ENCODE peak calls at places on chromosomes 7 and 10, in nine cellular contexts. E is naive B cell; Y is fibroblast of lung; X is activated CD8-positive, alpha-beta memory T cell treated with anti-CD3 and anti-CD28 coated beads for 24 hours; J is Calu3; S is HuH-7; Z is ovary; L is COR-L47; W is cardiac fibroblast. P is an unnamed sample.

GRCh38 chr10:3372284-3372683 is 199.7 kb upstream of the PITRM1 start:
- DNase-seq in L (no peak), Z (no peak), E (no peak), Y (peak; percentile 57), W (peak; percentile 32), J (no peak), X (no peak), S (no peak), P (no peak)

GRCh38 chr7:16619979-16620408 is 25.6 kb downstream of the ANKMY2 start:
- DNase-seq in J (no peak), L (no peak), X (no peak), Z (no peak), W (peak; percentile 46), E (no peak), S (no peak), Y (peak; percentile 45), P (no peak)

GRCh38 chr7:95950698-95951097 is 178.3 kb downstream of the DYNC1I1 start:
- DNase-seq in Z (no peak), W (peak; percentile 45), J (no peak), L (no peak), S (no peak), Y (no peak), E (no peak), X (no peak), P (no peak)

GRCh38 chr10:13351340-13351915 is 3.3 kb upstream of the SEPHS1 start:
- DNase-seq in L (no peak), X (no peak), S (no peak), J (no peak), E (peak; percentile 30), W (no peak), Y (no peak), Z (no peak), P (no peak)

GRCh38 chr10:132701846-132702190 is 84.1 kb downstream of the NKX6-2 start:
- DNase-seq in Z (no peak), Y (no peak), J (no peak), L (no peak), E (no peak), S (no peak), X (no peak), W (no peak), P (no peak)

GRCh38 chr7:156998988-156999610 is 11.4 kb downstream of the MNX1 start:
- DNase-seq in E (no peak), L (no peak), Y (no peak), Z (no peak), W (no peak), S (peak; percentile 32), X (peak; percentile 51), J (no peak), P (no peak)

GRCh38 chr10:61592581-61592980 is 70.1 kb upstream of the CABCOCO1 start:
- DNase-seq in X (no peak), Z (no peak), W (peak; percentile 42), E (no peak), Y (no peak), J (peak; percentile 26), L (no peak), S (peak; percentile 5), P (peak; percentile 26)

GRCh38 chr10:34766256-34766580 is 48.9 kb downstream of the PARD3 start:
- DNase-seq in Y (peak; percentile 47), E (no peak), L (no peak), X (no peak), S (no peak), J (no peak), Z (no peak), W (no peak), P (no peak)

GRCh38 chr7:109235316-109235715 is 665.6 kb downstream of the DNAJB9 start:
- DNase-seq in L (no peak), Z (no peak), S (no peak), Y (no peak), W (no peak), X (no peak), E (no peak), J (no peak), P (no peak)

GRCh38 chr10:116151076-116151475 is 121.9 kb downstream of the GFRA1 start:
- DNase-seq in J (no peak), Y (peak; percentile 10), W (no peak), E (no peak), L (no peak), Z (no peak), X (no peak), S (no peak), P (no peak)

GRCh38 chr10:113520606-113521481 is 32.0 kb upstream of the HABP2 start:
- DNase-seq in W (peak; percentile 76), S (peak; percentile 56), L (peak; percentile 48), E (no peak), Y (peak; percentile 64), X (peak; percentile 56), J (peak; percentile 54), Z (peak; percentile 65), P (peak; percentile 85)

GRCh38 chr7:139471740-139472353 is 11.6 kb downstream of the KLRG2 start:
- DNase-seq in Y (peak; percentile 63), L (no peak), J (no peak), X (no peak), W (peak; percentile 56), E (no peak), S (peak; percentile 25), Z (no peak), P (no peak)

GRCh38 chr7:6260291-6261183 is 11.9 kb downstream of the CYTH3 start:
- DNase-seq in Y (peak; percentile 75), W (peak; percentile 71), Z (peak; percentile 12), L (no peak), J (no peak), X (no peak), S (no peak), E (no peak), P (no peak)

GRCh38 chr7:147279951-147280350 is 1163.3 kb downstream of the CNTNAP2 start:
- DNase-seq in L (peak; percentile 59), W (no peak), X (no peak), Z (no peak), E (no peak), J (no peak), S (no peak), Y (no peak), P (no peak)

GRCh38 chr7:15685358-15686181 is 913 bp downstream of the MEOX2 start:
- DNase-seq in J (peak; percentile 71), S (peak; percentile 39), L (peak; percentile 57), E (no peak), X (no peak), Y (peak; percentile 11), W (peak; percentile 80), Z (peak; percentile 58), P (no peak)

GRCh38 chr7:65325793-65326432 is 47.7 kb upstream of the ZNF92 start:
- DNase-seq in S (no peak), Y (peak; percentile 10), J (no peak), X (no peak), Z (no peak), E (no peak), W (no peak), L (no peak), P (no peak)

GRCh38 chr10:14062528-14063260 is 268.0 kb downstream of the FRMD4A start:
- DNase-seq in Z (no peak), W (peak; percentile 25), L (no peak), S (no peak), E (no peak), J (no peak), Y (peak; percentile 91), X (no peak), P (no peak)

GRCh38 chr7:46146454-46147255 is 225.6 kb upstream of the IGFBP3 start:
- DNase-seq in Z (no peak), E (no peak), S (no peak), Y (peak; percentile 82), W (peak; percentile 70), X (no peak), L (no peak), J (no peak), P (peak; percentile 17)

GRCh38 chr10:36634916-36635315 is 490.5 kb upstream of the ANKRD30A start:
- DNase-seq in L (no peak), W (peak; percentile 76), Z (no peak), E (no peak), J (no peak), X (no peak), S (no peak), Y (peak; percentile 86), P (no peak)

GRCh38 chr7:49778731-49779270 is 5.4 kb downstream of the VWC2 start:
- DNase-seq in W (no peak), Z (no peak), S (no peak), L (no peak), E (no peak), Y (no peak), J (no peak), X (no peak), P (no peak)

GRCh38 chr10:78479467-78479866 is 445.8 kb downstream of the RPS24 start:
- DNase-seq in E (no peak), L (no peak), X (no peak), Z (no peak), Y (no peak), S (no peak), J (no peak), W (no peak), P (no peak)

GRCh38 chr10:114412907-114413386 is 8.6 kb upstream of the AFAP1L2 start:
- DNase-seq in X (no peak), S (no peak), E (no peak), Y (peak; percentile 65), L (no peak), J (peak; percentile 21), W (peak; percentile 62), Z (no peak), P (no peak)

GRCh38 chr10:99827906-99828305 is 45.5 kb downstream of the ABCC2 start:
- DNase-seq in L (no peak), X (no peak), J (no peak), E (no peak), W (peak; percentile 44), S (no peak), Y (peak; percentile 32), Z (no peak), P (no peak)

GRCh38 chr10:43061764-43062163 is 15.1 kb upstream of the RET start:
- DNase-seq in Z (no peak), X (no peak), E (no peak), J (no peak), W (peak; percentile 19), Y (peak; percentile 33), S (no peak), L (no peak), P (no peak)

GRCh38 chr10:34045571-34046190 is 711.2 kb upstream of the NRP1 start:
- DNase-seq in J (no peak), Z (no peak), X (no peak), L (no peak), E (no peak), Y (peak; percentile 82), S (no peak), W (peak; percentile 18), P (peak; percentile 12)

GRCh38 chr7:116582164-116582732 is 57.4 kb downstream of the CAV1 start:
- DNase-seq in Y (peak; percentile 64), J (no peak), E (no peak), W (peak; percentile 76), Z (no peak), X (no peak), L (no peak), S (no peak), P (peak; percentile 80)

GRCh38 chr7:156993021-156993924 is 17.2 kb downstream of the MNX1 start:
- DNase-seq in L (no peak), J (no peak), W (no peak), Z (peak; percentile 85), E (no peak), X (peak; percentile 46), Y (peak; percentile 14), S (no peak), P (peak; percentile 55)

GRCh38 chr7:150950496-150951180 is 27.5 kb downstream of the KCNH2 start:
- DNase-seq in E (no peak), X (no peak), W (no peak), S (no peak), J (no peak), Z (peak; percentile 30), Y (no peak), L (no peak), P (no peak)

GRCh38 chr10:112210672-112211071 is 27.1 kb upstream of the GPAM start:
- DNase-seq in W (no peak), X (no peak), Z (no peak), Y (no peak), L (no peak), J (no peak), S (no peak), E (no peak), P (no peak)

GRCh38 chr7:134699021-134699818 is 52.6 kb downstream of the BPGM start:
- DNase-seq in Z (no peak), X (no peak), L (no peak), W (no peak), J (no peak), E (no peak), S (no peak), Y (no peak), P (no peak)

GRCh38 chr7:25726180-25726579 is 425.8 kb upstream of the NFE2L3 start:
- DNase-seq in S (no peak), Z (no peak), L (no peak), E (no peak), X (no peak), J (no peak), W (no peak), Y (no peak), P (peak; percentile 99)

P was measured in SJCRH30.